ENCODE peak calls at places on chromosomes 2 and 18, in six cellular contexts. Z, A, R, X, B and P are unnamed samples.

GRCh38 chr2:160415991-160416390 is 77.6 kb downstream of the RBMS1 start:
- DNase-seq in Z (no peak), R (no peak), B (no peak), A (no peak), X (no peak), P (no peak)

GRCh38 chr2:38105911-38106310 is 30.0 kb upstream of the CYP1B1 start:
- DNase-seq in B (no peak), R (no peak), X (no peak), Z (no peak), A (no peak), P (no peak)

GRCh38 chr18:38241216-38241615 is 675.6 kb upstream of the CELF4 start:
- DNase-seq in X (no peak), Z (peak), A (no peak), R (no peak), B (no peak), P (no peak)

GRCh38 chr2:26666671-26667070 is 25.5 kb upstream of the CIB4 start:
- DNase-seq in X (no peak), Z (no peak), B (no peak), R (no peak), A (no peak), P (no peak)

GRCh38 chr18:56402872-56403516 is 235.4 kb downstream of the TXNL1 start:
- DNase-seq in B (no peak), A (no peak), X (no peak), Z (peak), R (peak), P (peak)

GRCh38 chr2:3575534-3576324 is 669 bp downstream of the RPS7 start:
- DNase-seq in Z (no peak), A (peak), R (peak), B (peak), X (no peak), P (no peak)

GRCh38 chr18:23108496-23108895 is 26.8 kb upstream of the CABLES1 start:
- DNase-seq in A (no peak), B (no peak), Z (no peak), R (no peak), X (no peak), P (peak)

GRCh38 chr2:74002515-74003391 is 18.0 kb downstream of the TET3 start:
- DNase-seq in B (peak), X (peak), A (peak), R (peak), Z (peak), P (no peak)

GRCh38 chr2:72745679-72746368 is 80.0 kb downstream of the EXOC6B start:
- DNase-seq in B (peak), Z (peak), R (peak), A (peak), X (peak), P (peak)

GRCh38 chr2:45652090-45653050 is 895 bp downstream of the PRKCE start:
- DNase-seq in R (peak), A (no peak), B (peak), X (no peak), Z (peak), P (peak)

GRCh38 chr2:26668041-26668440 is 24.5 kb upstream of the KCNK3 start:
- DNase-seq in A (no peak), B (no peak), Z (no peak), R (no peak), X (no peak), P (no peak)

GRCh38 chr2:20467789-20468548 is 21.1 kb downstream of the RHOB start:
- DNase-seq in X (no peak), Z (no peak), B (no peak), A (no peak), R (no peak), P (peak)

DNA sequence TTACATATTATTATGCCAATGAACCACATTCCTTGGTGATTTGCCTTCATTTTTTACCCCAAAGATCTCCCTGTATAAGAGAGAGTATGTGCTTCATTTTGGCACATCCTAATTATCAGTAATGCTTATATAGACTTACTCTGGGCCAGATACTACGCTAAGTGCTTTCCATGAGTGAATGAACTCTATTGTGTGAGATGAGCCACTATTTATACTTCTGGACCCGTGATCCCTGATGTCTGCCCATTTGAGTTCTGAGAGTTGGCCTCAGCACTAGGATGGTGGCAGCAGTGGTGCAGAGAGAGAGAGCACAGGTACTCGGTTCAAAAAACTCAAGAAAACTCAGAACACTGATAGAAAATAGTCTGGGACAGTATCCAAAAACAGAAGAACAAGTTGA is 17.4 kb upstream of the KCMF1 start:
- DNase-seq in A (no peak), X (no peak), R (no peak), Z (no peak), B (no peak), P (no peak)
- H3K4me2 ChIP-seq in A (no peak), X (no peak), R (no peak), Z (no peak), B (no peak), P (no peak)

DNA sequence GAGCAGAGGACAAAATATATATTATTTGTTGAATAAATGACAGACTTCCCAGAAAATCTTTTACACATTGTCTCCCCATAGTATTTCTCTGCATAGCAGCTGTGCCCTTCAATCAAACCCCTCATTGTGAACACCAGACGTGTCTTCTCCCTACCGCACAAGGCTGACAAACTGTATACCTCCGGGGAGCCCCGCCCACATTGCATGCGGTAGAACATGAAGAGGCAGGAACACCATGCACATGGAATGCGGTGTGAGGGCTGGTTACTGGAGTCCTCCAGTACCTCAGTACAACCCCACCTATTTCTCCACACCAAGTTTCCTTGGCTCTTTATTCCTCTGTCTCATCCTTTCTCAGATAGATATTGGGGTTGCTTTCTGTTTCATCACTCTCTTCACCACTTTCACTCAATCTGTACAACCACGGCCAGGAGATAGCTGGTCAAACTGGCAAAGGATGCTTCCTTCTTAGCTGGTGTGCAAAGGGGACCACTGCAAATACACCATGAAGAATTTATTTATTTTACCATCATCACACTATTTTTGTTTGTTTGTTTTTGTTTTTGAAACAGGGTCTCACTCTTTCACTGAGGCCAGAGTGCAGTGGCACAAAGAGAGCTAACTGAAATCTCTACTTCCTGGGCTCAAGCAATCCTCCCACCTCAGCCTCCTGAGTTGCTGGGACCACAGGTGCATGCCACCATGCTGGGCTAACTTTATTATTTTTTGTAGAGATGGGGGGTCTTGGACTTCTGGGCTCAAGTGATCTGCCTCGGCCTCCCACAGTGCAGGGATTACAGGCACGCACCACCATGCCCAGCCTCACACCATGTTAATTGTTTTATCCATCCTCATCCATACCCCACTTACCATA is 2.3 kb upstream of the NBAS start:
- DNase-seq in A (no peak), R (no peak), X (no peak), B (no peak), Z (no peak), P (no peak)
- H3K4me2 ChIP-seq in A (no peak), R (no peak), X (no peak), B (no peak), Z (no peak), P (no peak)

GRCh38 chr2:36902385-36903120 is 63.8 kb downstream of the STRN start:
- DNase-seq in R (no peak), B (no peak), X (no peak), A (no peak), Z (no peak), P (no peak)
- H3K4me2 ChIP-seq in R (no peak), B (no peak), X (no peak), A (no peak), Z (no peak), P (no peak)

GRCh38 chr2:181305151-181306123 is 151.7 kb upstream of the ITGA4 start:
- DNase-seq in Z (peak), B (peak), X (no peak), R (no peak), A (peak), P (no peak)

GRCh38 chr2:181308731-181309130 is 148.5 kb upstream of the ITGA4 start:
- DNase-seq in B (no peak), R (no peak), X (no peak), A (peak), Z (no peak), P (no peak)

GRCh38 chr2:181309161-181309560 is 148.0 kb upstream of the ITGA4 start:
- DNase-seq in A (peak), B (peak), R (no peak), Z (no peak), X (no peak), P (no peak)

GRCh38 chr2:181307203-181307991 is 149.8 kb upstream of the ITGA4 start:
- DNase-seq in R (no peak), Z (no peak), A (peak), X (no peak), B (peak), P (no peak)

DNA sequence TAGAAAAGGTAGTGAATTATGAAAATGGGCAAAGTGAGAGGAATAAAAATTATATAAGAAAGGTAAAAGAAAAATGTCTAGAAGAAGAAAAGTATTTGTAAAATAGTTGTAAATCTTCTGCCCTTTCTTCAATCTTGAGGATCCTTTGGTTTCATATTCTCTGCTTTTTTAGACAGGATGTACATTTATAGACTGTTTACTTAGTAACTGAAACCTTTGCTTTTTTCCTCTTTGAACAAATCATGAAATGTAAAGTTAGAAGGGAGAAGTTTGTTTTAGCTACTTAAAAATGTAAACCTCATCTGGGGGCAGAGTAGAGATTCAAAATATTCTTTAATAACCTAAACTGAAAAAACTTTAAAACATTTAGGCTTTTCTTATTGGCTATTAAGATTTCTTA is 150.4 kb upstream of the ITGA4 start:
- DNase-seq in X (no peak), R (no peak), B (peak), Z (peak), A (peak), P (no peak)
- H3K4me2 ChIP-seq in X (no peak), R (peak), B (peak), Z (no peak), A (peak), P (no peak)

DNA sequence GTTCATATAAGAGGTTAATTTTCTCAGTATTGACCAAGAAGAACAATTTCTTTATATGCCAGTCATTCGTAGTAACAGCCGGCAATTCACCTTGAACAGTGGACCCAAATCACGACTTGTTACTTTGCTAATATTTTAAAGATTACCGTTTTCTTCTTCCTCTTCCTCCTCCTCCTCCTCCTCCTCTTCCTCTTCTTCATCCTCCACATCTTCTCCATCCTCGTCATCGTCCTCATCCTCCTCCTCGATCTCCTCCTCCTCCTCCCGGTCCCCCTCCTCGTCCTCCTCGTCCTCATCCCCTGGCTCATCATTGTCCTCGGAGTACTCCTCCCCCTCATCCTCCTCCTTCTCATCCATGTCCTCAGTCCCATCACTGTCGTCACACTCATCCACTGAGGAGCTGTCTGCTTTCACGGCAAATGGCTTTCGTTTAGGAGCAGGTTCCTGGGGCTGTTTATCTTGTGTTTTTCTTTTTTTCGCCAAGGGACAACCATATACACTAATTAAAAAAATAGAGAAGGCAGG is 198.6 kb upstream of the PXDN start:
- DNase-seq in R (no peak), Z (no peak), X (no peak), A (no peak), B (no peak), P (no peak)
- H3K4me2 ChIP-seq in R (no peak), Z (no peak), X (no peak), A (no peak), B (no peak), P (no peak)

DNA sequence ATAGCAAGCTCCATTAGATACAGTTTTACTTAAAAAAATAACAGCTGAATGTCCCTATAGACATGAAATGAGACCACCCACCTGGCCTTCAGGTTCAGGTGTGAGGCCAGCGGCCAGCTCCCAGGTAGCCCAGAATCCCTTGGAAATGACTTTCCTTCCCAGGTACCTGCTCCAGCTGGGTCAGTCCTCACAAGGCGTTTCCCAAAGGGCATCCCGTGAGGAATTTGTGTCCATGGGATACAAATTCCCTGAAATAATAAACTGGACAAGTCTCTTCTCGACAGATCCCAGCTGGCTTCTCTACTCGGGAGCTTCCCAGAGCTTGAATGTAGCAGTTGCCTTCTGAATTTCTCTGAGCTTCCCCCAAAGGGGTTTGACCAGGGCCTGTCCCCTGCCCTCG is 107.9 kb downstream of the HDAC4 start:
- DNase-seq in X (no peak), B (no peak), R (no peak), A (no peak), Z (peak), P (no peak)
- H3K4me2 ChIP-seq in X (no peak), B (no peak), R (no peak), A (no peak), Z (no peak), P (no peak)

DNA sequence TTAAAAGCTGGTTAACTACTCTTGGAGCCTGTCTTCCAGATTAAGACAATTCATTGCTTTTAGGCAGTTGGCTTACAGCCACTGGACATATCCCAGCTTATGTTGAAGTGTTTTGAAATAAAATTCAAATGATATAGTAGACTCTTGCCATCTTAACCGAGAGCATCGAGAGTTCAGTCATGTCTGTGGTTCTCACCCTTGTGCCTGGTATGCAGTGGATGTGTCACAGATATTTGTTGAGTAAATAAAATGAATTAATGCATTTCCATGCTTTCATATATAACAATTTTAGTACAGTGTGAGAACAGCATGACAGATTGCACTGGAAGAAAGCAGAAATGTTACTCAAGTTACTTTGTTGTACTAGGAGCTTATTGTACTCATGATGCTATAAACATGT is 158.2 kb downstream of the TANC1 start:
- DNase-seq in R (no peak), B (no peak), Z (peak), A (no peak), X (no peak), P (no peak)
- H3K4me2 ChIP-seq in R (no peak), B (no peak), Z (no peak), A (no peak), X (no peak), P (no peak)

GRCh38 chr2:119808516-119809147 is 48.9 kb downstream of the PTPN4 start:
- DNase-seq in B (no peak), Z (no peak), A (no peak), R (no peak), X (no peak), P (no peak)
- H3K4me2 ChIP-seq in B (no peak), Z (peak), A (no peak), R (peak), X (no peak), P (peak)

GRCh38 chr2:62099523-62100175 is 96.3 kb upstream of the B3GNT2 start:
- DNase-seq in B (peak), Z (no peak), X (no peak), A (no peak), R (no peak), P (no peak)
- H3K4me2 ChIP-seq in B (peak), Z (no peak), X (no peak), A (no peak), R (no peak), P (no peak)